ENCODE peak calls at places on chromosome 16, in four cellular contexts. One of them, this sample, is unnamed.

GRCh38 chr16:72108353-72109102 is 14.9 kb downstream of the DHX38 start:
- DNase-seq in GM12878: no peak
- DNase-seq in GM12891: no peak
- DNase-seq in K562: no peak
- DNase-seq in this sample: no peak

GRCh38 chr16:4090476-4090875 is 25.8 kb downstream of the ADCY9 start:
- DNase-seq in GM12878: no peak
- DNase-seq in GM12891: no peak
- DNase-seq in K562: no peak
- DNase-seq in this sample: peak; percentile 27

GRCh38 chr16:3951861-3952332 is 71.4 kb upstream of the CREBBP start:
- DNase-seq in GM12878: no peak
- DNase-seq in GM12891: no peak
- DNase-seq in K562: no peak
- DNase-seq in this sample: no peak

GRCh38 chr16:2470603-2471015 is 488 bp upstream of the NTN3 start:
- DNase-seq in GM12878: no peak
- DNase-seq in GM12891: no peak
- DNase-seq in K562: no peak
- DNase-seq in this sample: no peak

GRCh38 chr16:56320081-56320480 is 105.3 kb downstream of the AMFR start:
- DNase-seq in GM12878: no peak
- DNase-seq in GM12891: no peak
- DNase-seq in K562: no peak
- DNase-seq in this sample: no peak

GRCh38 chr16:57603110-57604024 is 25.1 kb upstream of the ADGRG1 start:
- DNase-seq in GM12878: no peak
- DNase-seq in GM12891: no peak
- DNase-seq in K562: no peak
- DNase-seq in this sample: no peak

GRCh38 chr16:81036751-81037350 is 1.2 kb downstream of the ATMIN start:
- DNase-seq in GM12878: no peak
- DNase-seq in GM12891: no peak
- DNase-seq in K562: no peak
- DNase-seq in this sample: no peak

GRCh38 chr16:59510008-59510424 is 775.9 kb upstream of the GOT2 start:
- DNase-seq in GM12878: no peak
- DNase-seq in GM12891: no peak
- DNase-seq in K562: no peak
- DNase-seq in this sample: no peak

GRCh38 chr16:53949716-53950410 is 245.9 kb downstream of the FTO start:
- DNase-seq in GM12878: no peak
- DNase-seq in GM12891: no peak
- DNase-seq in K562: no peak
- DNase-seq in this sample: no peak

DNA sequence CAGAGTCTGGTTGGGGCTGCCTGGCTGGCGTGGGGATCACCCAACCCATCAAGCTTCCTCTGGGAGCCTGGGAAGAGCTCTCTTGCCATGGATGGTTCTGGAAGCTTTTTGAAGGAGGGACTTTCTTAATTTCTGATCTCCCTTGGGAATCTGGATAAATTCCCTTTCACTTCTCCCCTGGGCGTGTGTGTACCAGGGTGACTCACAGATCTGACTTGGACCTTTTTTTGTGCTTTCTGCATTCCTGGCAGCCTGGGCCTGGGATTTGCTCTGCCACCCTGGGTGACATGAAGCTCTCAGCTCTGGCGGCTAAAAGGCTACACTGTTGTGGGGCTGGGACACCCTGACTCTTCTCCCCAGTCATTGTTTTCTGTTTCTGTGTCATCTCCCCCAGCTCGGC is 70.1 kb downstream of the ABCC1 start:
- DNase-seq in GM12878: no peak
- DNase-seq in GM12891: no peak
- DNase-seq in K562: no peak
- DNase-seq in this sample: no peak
- TF ChIP-seq SPI1 in GM12878: no peak
- TF ChIP-seq SPI1 in GM12891: no peak
- TF ChIP-seq SPI1 in K562: no peak
- TF ChIP-seq SPI1 in this sample: no peak

GRCh38 chr16:88744839-88745521 is 38.7 kb downstream of the CTU2 start:
- DNase-seq in GM12878: no peak
- DNase-seq in GM12891: no peak
- DNase-seq in K562: no peak
- DNase-seq in this sample: no peak
- TF ChIP-seq SPI1 in GM12878: no peak
- TF ChIP-seq SPI1 in GM12891: no peak
- TF ChIP-seq SPI1 in K562: no peak
- TF ChIP-seq SPI1 in this sample: no peak

GRCh38 chr16:51392651-51393187 is 241.6 kb upstream of the SALL1 start:
- DNase-seq in GM12878: no peak
- DNase-seq in GM12891: no peak
- DNase-seq in K562: no peak
- DNase-seq in this sample: no peak
- TF ChIP-seq SPI1 in GM12878: no peak
- TF ChIP-seq SPI1 in GM12891: no peak
- TF ChIP-seq SPI1 in K562: no peak
- TF ChIP-seq SPI1 in this sample: no peak

GRCh38 chr16:69514366-69514765 is 51.4 kb upstream of the NFAT5 start:
- DNase-seq in GM12878: no peak
- DNase-seq in GM12891: no peak
- DNase-seq in K562: no peak
- DNase-seq in this sample: peak; percentile 24
- TF ChIP-seq SPI1 in GM12878: peak; percentile 17
- TF ChIP-seq SPI1 in GM12891: no peak
- TF ChIP-seq SPI1 in K562: no peak
- TF ChIP-seq SPI1 in this sample: no peak

GRCh38 chr16:978403-978802 is 3.2 kb upstream of the SOX8 start:
- DNase-seq in GM12878: no peak
- DNase-seq in GM12891: no peak
- DNase-seq in K562: no peak
- DNase-seq in this sample: no peak
- TF ChIP-seq SPI1 in GM12878: no peak
- TF ChIP-seq SPI1 in GM12891: no peak
- TF ChIP-seq SPI1 in K562: no peak
- TF ChIP-seq SPI1 in this sample: no peak

DNA sequence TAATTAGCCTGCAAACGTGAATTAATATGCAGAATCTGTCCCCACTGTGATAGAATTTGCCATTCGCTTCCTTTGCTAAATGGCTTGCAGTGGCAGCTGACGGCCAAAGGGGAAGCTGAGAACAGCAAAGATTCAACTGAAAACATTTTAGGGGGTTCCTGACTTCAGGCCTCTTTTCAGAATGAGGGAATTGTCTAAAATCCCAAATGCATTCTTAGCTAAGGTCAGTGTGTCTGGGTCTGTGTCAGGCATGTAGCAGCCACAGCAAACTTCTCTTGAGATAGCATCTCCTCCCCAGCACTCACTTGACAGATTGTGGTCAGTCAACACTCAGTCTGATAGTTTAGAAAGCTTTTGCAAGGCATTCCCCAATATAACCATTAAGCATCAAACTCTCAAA is 701.1 kb downstream of the WWOX start:
- DNase-seq in GM12878: no peak
- DNase-seq in GM12891: no peak
- DNase-seq in K562: no peak
- DNase-seq in this sample: no peak
- TF ChIP-seq SPI1 in GM12878: no peak
- TF ChIP-seq SPI1 in GM12891: no peak
- TF ChIP-seq SPI1 in K562: no peak
- TF ChIP-seq SPI1 in this sample: no peak

DNA sequence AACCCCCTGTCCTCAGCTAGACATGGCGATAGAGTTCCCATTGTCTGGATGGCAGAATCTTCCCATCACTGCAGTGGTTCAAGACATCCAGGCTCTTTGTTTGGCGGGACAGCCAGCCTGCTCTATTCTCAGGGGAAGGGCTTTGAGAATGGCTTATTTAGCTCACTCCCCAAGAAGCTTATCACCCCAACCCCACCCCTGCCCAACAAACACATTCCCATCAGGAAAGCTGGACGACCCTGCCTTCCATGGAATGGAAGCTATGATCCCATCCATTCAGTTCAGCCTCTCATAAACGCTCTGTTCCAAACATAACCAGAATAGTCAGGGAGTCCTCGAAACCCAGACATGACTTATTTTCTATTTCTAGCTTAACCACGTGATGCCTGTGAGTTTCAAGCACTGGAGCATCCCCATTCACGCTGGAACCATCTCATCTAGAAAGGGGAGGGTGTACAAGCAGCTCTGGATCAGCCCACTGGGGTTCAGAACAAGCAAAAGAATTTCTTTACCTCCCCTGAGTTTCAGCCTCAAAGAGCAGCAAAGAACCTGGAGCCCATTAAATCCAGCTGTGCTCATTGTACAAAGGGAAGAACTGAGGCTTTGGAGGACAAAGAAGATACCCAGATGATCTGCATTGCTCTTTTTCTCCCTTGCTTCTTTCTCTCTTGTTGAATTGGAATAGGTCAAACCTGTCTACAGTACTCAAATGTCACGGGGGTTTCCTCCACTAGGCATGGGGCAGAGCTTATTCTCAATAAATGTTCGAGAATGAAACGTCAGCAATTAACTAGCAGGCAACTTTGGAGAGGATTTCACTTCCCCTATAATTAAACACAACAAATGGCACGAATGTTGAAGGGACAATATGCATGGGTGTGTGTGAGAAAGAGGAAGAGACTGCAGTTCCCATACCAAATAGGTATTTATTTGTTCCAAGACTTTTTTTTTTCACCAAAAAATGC is 93.1 kb downstream of the XYLT1 start:
- DNase-seq in GM12878: peak; percentile 80
- DNase-seq in GM12891: peak; percentile 27
- DNase-seq in K562: no peak
- DNase-seq in this sample: no peak
- TF ChIP-seq SPI1 in GM12878: peak; percentile 95
- TF ChIP-seq SPI1 in GM12891: peak; percentile 96
- TF ChIP-seq SPI1 in K562: no peak
- TF ChIP-seq SPI1 in this sample: peak; percentile 94

DNA sequence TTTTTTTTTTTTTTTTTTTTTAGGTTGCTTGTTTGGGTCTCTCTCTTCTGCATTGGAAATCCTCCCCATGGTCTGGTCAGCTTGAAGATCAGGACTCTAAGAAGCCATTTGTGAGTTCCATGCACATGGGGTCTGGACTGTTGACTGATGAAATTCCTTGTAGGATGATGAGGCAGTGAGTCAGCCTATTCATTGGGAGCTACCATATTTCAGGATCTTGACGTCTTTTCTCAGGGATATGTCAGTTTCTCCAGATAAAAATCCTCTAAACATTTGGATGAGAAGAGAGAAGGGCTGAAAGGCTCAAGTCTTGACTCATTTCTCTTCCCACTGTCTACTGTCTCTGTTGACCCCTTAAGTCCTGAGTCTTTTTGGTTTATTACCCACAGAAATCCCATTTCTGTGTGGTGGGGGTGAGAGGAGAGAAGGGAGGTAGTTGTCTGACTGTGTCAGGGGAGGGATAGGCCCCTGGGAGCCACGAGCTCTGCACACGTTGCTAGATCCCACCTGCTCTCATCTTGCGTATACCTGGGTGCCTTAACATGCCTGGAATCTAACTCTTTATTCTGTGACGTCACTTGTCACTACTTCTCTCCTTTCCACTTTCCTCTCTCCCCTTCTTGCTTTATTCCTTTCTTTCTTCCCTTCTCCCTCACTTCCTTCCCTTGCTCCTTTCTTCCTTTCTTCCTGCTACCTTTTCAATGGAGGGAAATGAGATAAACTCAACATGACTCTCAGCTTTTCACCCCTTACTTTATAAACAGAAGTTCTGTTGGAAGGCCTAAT is 333.1 kb upstream of the XYLT1 start:
- DNase-seq in GM12878: no peak
- DNase-seq in GM12891: no peak
- DNase-seq in K562: no peak
- DNase-seq in this sample: no peak
- TF ChIP-seq SPI1 in GM12878: no peak
- TF ChIP-seq SPI1 in GM12891: no peak
- TF ChIP-seq SPI1 in K562: no peak
- TF ChIP-seq SPI1 in this sample: no peak

GRCh38 chr16:20906225-20906870 is 5.8 kb downstream of the LYRM1 start:
- DNase-seq in GM12878: no peak
- DNase-seq in GM12891: no peak
- DNase-seq in K562: no peak
- DNase-seq in this sample: no peak
- TF ChIP-seq SPI1 in GM12878: no peak
- TF ChIP-seq SPI1 in GM12891: no peak
- TF ChIP-seq SPI1 in K562: no peak
- TF ChIP-seq SPI1 in this sample: no peak

This sample was measured in HL-60.